ENCODE peak calls at places on chromosomes 6 and 20, in six cellular contexts. M is left ventricle myocardium superior, P is NCI-H2081, T is psoas muscle, E is anterior cingulate cortex, L is mucosa of gallbladder. O is an unnamed sample.

GRCh38 chr20:47784599-47785320 is 521 bp downstream of the SULF2 start:
- DNase-seq in M (peak), P (no peak), T (peak), E (no peak), L (peak), O (no peak)

GRCh38 chr20:38671186-38671585 is 53.1 kb upstream of the SLC32A1 start:
- DNase-seq in M (no peak), P (peak), T (no peak), E (no peak), L (no peak), O (no peak)

GRCh38 chr6:132733814-132734213 is 20.0 kb upstream of the VNN1 start:
- DNase-seq in M (no peak), P (no peak), T (no peak), E (no peak), L (no peak), O (no peak)

GRCh38 chr6:2019051-2019450 is 226.4 kb downstream of the GMDS start:
- DNase-seq in M (no peak), P (no peak), T (no peak), E (no peak), L (no peak), O (no peak)

GRCh38 chr6:117530467-117531242 is 48.2 kb downstream of the DCBLD1 start:
- DNase-seq in M (no peak), P (no peak), T (no peak), E (no peak), L (no peak), O (no peak)

GRCh38 chr6:22583927-22584326 is 14.6 kb downstream of the HDGFL1 start:
- DNase-seq in M (no peak), P (no peak), T (no peak), E (no peak), L (no peak), O (no peak)

GRCh38 chr20:62758226-62758912 is 37.9 kb upstream of the MRGBP start:
- DNase-seq in M (peak), P (no peak), T (peak), E (no peak), L (no peak), O (no peak)

GRCh38 chr6:40822619-40823018 is 216.4 kb downstream of the UNC5CL start:
- DNase-seq in M (no peak), P (no peak), T (no peak), E (no peak), L (no peak), O (no peak)

GRCh38 chr6:110800181-110800838 is 15.0 kb downstream of the CDK19 start:
- DNase-seq in M (no peak), P (no peak), T (no peak), E (no peak), L (no peak), O (no peak)

GRCh38 chr20:44540834-44541233 is 19.0 kb upstream of the SERINC3 start:
- DNase-seq in M (no peak), P (no peak), T (no peak), E (no peak), L (no peak), O (no peak)

GRCh38 chr6:44096615-44097014 is 30.6 kb downstream of the MRPL14 start:
- DNase-seq in M (peak), P (peak), T (peak), E (peak), L (peak), O (peak)

GRCh38 chr6:87281426-87281825 is 41.0 kb upstream of the SMIM8 start:
- DNase-seq in M (no peak), P (no peak), T (no peak), E (no peak), L (no peak), O (no peak)

GRCh38 chr6:117861545-117861944 is 45.5 kb upstream of the SLC35F1 start:
- DNase-seq in M (no peak), P (no peak), T (no peak), E (no peak), L (no peak), O (no peak)